ENCODE peak calls at places on chromosomes 4 and X, in ten cellular contexts. A is A549; W is stomach; Q is AG10803; E is chondrocyte; L is neural crest cell; U is foreskin fibroblast; Y is GM13977; F is CD4-positive, alpha-beta T cell; K is GM12864. Z is an unnamed sample.
A peak's percentile ranks its signal among the peaks of the same experiment; 100 is the strongest.

GRCh38 chr4:25417014-25417413 is 40.0 kb downstream of the ANAPC4 start:
- DNase-seq in A (no peak), W (no peak), Q (no peak), E (no peak), L (no peak), U (no peak), Y (no peak), F (no peak), K (no peak), Z (no peak)

GRCh38 chr4:57254727-57255126 is 144.5 kb upstream of the IGFBP7 start:
- DNase-seq in A (no peak), W (no peak), Q (no peak), E (no peak), L (no peak), U (no peak), Y (no peak), F (no peak), K (no peak), Z (no peak)

GRCh38 chr4:158112612-158113011 is 60.2 kb downstream of the GASK1B start:
- DNase-seq in A (peak; percentile 0), W (no peak), Q (no peak), E (no peak), L (no peak), U (peak; percentile 23), Y (no peak), F (no peak), K (no peak), Z (no peak)

GRCh38 chrX:47613082-47613481 is 6.6 kb downstream of the SYN1 start:
- DNase-seq in A (no peak), W (no peak), Q (no peak), E (no peak), L (no peak), U (no peak), Y (no peak), F (no peak), K (no peak), Z (no peak)

GRCh38 chr4:153476829-153477574 is 10.8 kb downstream of the TMEM131L start:
- DNase-seq in A (no peak), W (no peak), Q (no peak), E (no peak), L (no peak), U (no peak), Y (no peak), F (no peak), K (no peak), Z (no peak)

GRCh38 chr4:176436500-176436973 is 116.8 kb downstream of the SPCS3 start:
- DNase-seq in A (peak; percentile 16), W (no peak), Q (peak; percentile 78), E (no peak), L (no peak), U (peak; percentile 86), Y (no peak), F (no peak), K (no peak), Z (no peak)

GRCh38 chr4:12712648-12713339 is 771.3 kb downstream of the RAB28 start:
- DNase-seq in A (no peak), W (no peak), Q (no peak), E (no peak), L (no peak), U (no peak), Y (no peak), F (no peak), K (no peak), Z (no peak)

GRCh38 chr4:7581477-7581876 is 146.7 kb upstream of the PSAPL1 start:
- DNase-seq in A (peak; percentile 4), W (no peak), Q (no peak), E (no peak), L (peak; percentile 63), U (no peak), Y (no peak), F (no peak), K (no peak), Z (no peak)

GRCh38 chr4:38044060-38044459 is 83.9 kb downstream of the PTTG2 start:
- DNase-seq in A (no peak), W (no peak), Q (no peak), E (no peak), L (no peak), U (no peak), Y (no peak), F (no peak), K (no peak), Z (no peak)

GRCh38 chr4:76234679-76235044 is 16.9 kb upstream of the FAM47E start:
- DNase-seq in A (no peak), W (no peak), Q (no peak), E (no peak), L (no peak), U (no peak), Y (no peak), F (no peak), K (no peak), Z (no peak)

GRCh38 chr4:64538219-64538618 is 129.0 kb upstream of the TECRL start:
- DNase-seq in A (peak; percentile 5), W (no peak), Q (no peak), E (no peak), L (no peak), U (no peak), Y (no peak), F (no peak), K (no peak), Z (no peak)

GRCh38 chr4:139918591-139918990 is 235.4 kb downstream of the MAML3 start:
- DNase-seq in A (no peak), W (no peak), Q (no peak), E (no peak), L (no peak), U (no peak), Y (no peak), F (no peak), K (no peak), Z (no peak)

GRCh38 chr4:54657194-54657555 is 582 bp upstream of the KIT start:
- DNase-seq in A (no peak), W (no peak), Q (no peak), E (no peak), L (no peak), U (no peak), Y (peak; percentile 17), F (no peak), K (no peak), Z (no peak)

GRCh38 chrX:51894697-51895336 is 1.4 kb downstream of the MAGED1 start:
- DNase-seq in A (no peak), W (no peak), Q (peak; percentile 38), E (peak; percentile 68), L (no peak), U (peak; percentile 63), Y (peak; percentile 31), F (no peak), K (peak; percentile 42), Z (peak; percentile 20)

GRCh38 chr4:148574502-148574901 is 132.3 kb upstream of the NR3C2 start:
- DNase-seq in A (no peak), W (no peak), Q (peak; percentile 60), E (no peak), L (no peak), U (peak; percentile 33), Y (no peak), F (no peak), K (no peak), Z (no peak)

GRCh38 chr4:1856920-1857699 is 1.2 kb upstream of the LETM1 start:
- DNase-seq in A (peak; percentile 22), W (no peak), Q (no peak), E (no peak), L (no peak), U (peak; percentile 59), Y (no peak), F (no peak), K (no peak), Z (no peak)

GRCh38 chrX:14347523-14347922 is 181.8 kb upstream of the GLRA2 start:
- DNase-seq in A (no peak), W (no peak), Q (no peak), E (no peak), L (no peak), U (no peak), Y (no peak), F (no peak), K (no peak), Z (no peak)

GRCh38 chrX:14344172-14344940 is 185.0 kb upstream of the GLRA2 start:
- DNase-seq in A (no peak), W (no peak), Q (no peak), E (no peak), L (no peak), U (no peak), Y (no peak), F (no peak), K (no peak), Z (no peak)
- TF ChIP-seq CTCF in A (no peak), W (no peak), Q (peak; percentile 11), E (peak; percentile 39), L (peak; percentile 45), U (no peak), Y (no peak), F (no peak), K (no peak), Z (no peak)

GRCh38 chr4:180028682-180029081 is 2214.5 kb upstream of the TENM3 start:
- DNase-seq in A (peak; percentile 53), W (no peak), Q (no peak), E (no peak), L (peak; percentile 45), U (no peak), Y (no peak), F (no peak), K (no peak), Z (no peak)
- TF ChIP-seq CTCF in A (no peak), W (no peak), Q (no peak), E (peak; percentile 72), L (peak; percentile 65), U (no peak), Y (peak; percentile 51), F (no peak), K (peak; percentile 12), Z (peak; percentile 18)

GRCh38 chrX:85630901-85631300 is 251.4 kb upstream of the POF1B start:
- DNase-seq in A (no peak), W (no peak), Q (no peak), E (no peak), L (no peak), U (no peak), Y (no peak), F (no peak), K (no peak), Z (no peak)

GRCh38 chrX:85622635-85623034 is 243.2 kb upstream of the POF1B start:
- DNase-seq in A (no peak), W (no peak), Q (no peak), E (peak; percentile 40), L (no peak), U (no peak), Y (no peak), F (no peak), K (no peak), Z (no peak)

DNA sequence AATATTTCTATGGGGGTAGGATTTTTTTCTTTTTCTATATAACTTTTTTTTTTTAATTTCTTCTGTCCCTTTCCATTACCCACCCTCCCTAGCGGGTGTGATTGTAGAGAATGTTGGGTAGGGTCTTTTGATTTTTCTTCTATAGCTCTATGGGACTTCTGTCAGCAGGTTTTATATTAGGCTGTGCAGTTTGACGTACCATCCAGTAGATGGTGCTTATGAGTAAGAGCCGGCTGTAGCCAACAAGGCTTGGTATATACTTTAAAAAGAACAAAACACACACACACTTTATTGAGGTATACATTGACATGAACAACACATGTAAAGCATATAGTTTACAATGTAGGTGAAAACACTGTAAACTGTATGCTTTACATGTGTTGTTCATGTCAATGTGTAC is 247.9 kb upstream of the POF1B start:
- DNase-seq in A (peak; percentile 9), W (no peak), Q (no peak), E (no peak), L (no peak), U (no peak), Y (no peak), F (no peak), K (no peak), Z (no peak)
- TF ChIP-seq CTCF in A (no peak), W (no peak), Q (peak; percentile 35), E (peak; percentile 69), L (peak; percentile 58), U (peak; percentile 29), Y (peak; percentile 37), F (no peak), K (peak; percentile 51), Z (no peak)

GRCh38 chr4:105457997-105458396 is 15.9 kb downstream of the PPA2 start:
- DNase-seq in A (no peak), W (no peak), Q (peak; percentile 28), E (no peak), L (no peak), U (peak; percentile 6), Y (no peak), F (no peak), K (no peak), Z (no peak)
- TF ChIP-seq CTCF in A (no peak), W (no peak), Q (no peak), E (no peak), L (no peak), U (no peak), Y (no peak), F (no peak), K (no peak), Z (no peak)